ENCODE peak calls at places on chromosomes 11 and 22, in five cellular contexts. A is kidney tubule cell, T is T-helper 2 cell, N is foreskin fibroblast, B is posterior cingulate gyrus. P is an unnamed sample.

GRCh38 chr11:64285885-64286800 is 495 bp downstream of the GPR137 start:
- DNase-seq in A (peak; percentile 30), T (no peak), N (no peak), B (no peak), P (no peak)

GRCh38 chr11:65489061-65489705 is 9.7 kb upstream of the MALAT1 start:
- DNase-seq in A (peak; percentile 94), T (no peak), N (peak; percentile 90), B (no peak), P (peak; percentile 94)

GRCh38 chr11:69234740-69235710 is 58.9 kb upstream of the MYEOV start:
- DNase-seq in A (no peak), T (no peak), N (no peak), B (no peak), P (peak; percentile 30)

GRCh38 chr22:31136155-31136554 is 4.2 kb downstream of the PLA2G3 start:
- DNase-seq in A (no peak), T (no peak), N (no peak), B (no peak), P (no peak)

GRCh38 chr22:23530766-23531282 is 49.3 kb downstream of the IGLL1 start:
- DNase-seq in A (no peak), T (no peak), N (no peak), B (no peak), P (peak; percentile 17)

GRCh38 chr11:131025421-131026126 is 109.3 kb upstream of the SNX19 start:
- DNase-seq in A (peak; percentile 38), T (no peak), N (no peak), B (no peak), P (no peak)

GRCh38 chr11:95149659-95150294 is 60.1 kb downstream of the ENDOD1 start:
- DNase-seq in A (peak; percentile 90), T (no peak), N (no peak), B (peak; percentile 71), P (peak; percentile 86)

GRCh38 chr22:39973656-39974055 is 13.5 kb downstream of the TMA7B start:
- DNase-seq in A (no peak), T (no peak), N (no peak), B (no peak), P (no peak)

GRCh38 chr11:112498701-112499100 is 238.0 kb upstream of the PLET1 start:
- DNase-seq in A (peak; percentile 96), T (no peak), N (no peak), B (no peak), P (no peak)

GRCh38 chr11:1219446-1219835 is 3.4 kb upstream of the MUC5B start:
- DNase-seq in A (no peak), T (no peak), N (no peak), B (no peak), P (peak; percentile 47)

GRCh38 chr22:46201059-46201757 is 48.9 kb downstream of the CDPF1 start:
- DNase-seq in A (peak; percentile 13), T (no peak), N (no peak), B (no peak), P (peak; percentile 94)

GRCh38 chr11:67265633-67266423 is 445 bp upstream of the GRK2 start:
- DNase-seq in A (peak; percentile 76), T (peak; percentile 67), N (peak; percentile 43), B (peak; percentile 72), P (peak; percentile 93)

GRCh38 chr11:45243931-45244330 is 42.2 kb downstream of the SYT13 start:
- DNase-seq in A (no peak), T (no peak), N (no peak), B (no peak), P (no peak)

GRCh38 chr22:24819941-24820461 is 14.0 kb downstream of the SGSM1 start:
- DNase-seq in A (peak; percentile 24), T (no peak), N (no peak), B (peak; percentile 40), P (no peak)

GRCh38 chr11:71279916-71280645 is 27.7 kb upstream of the SHANK2 start:
- DNase-seq in A (no peak), T (no peak), N (no peak), B (no peak), P (peak; percentile 85)

GRCh38 chr11:91984033-91984568 is 240.5 kb upstream of the FAT3 start:
- DNase-seq in A (peak; percentile 39), T (no peak), N (no peak), B (no peak), P (no peak)

GRCh38 chr11:73230931-73231330 is 12.8 kb downstream of the P2RY2 start:
- DNase-seq in A (no peak), T (no peak), N (no peak), B (no peak), P (peak; percentile 30)

GRCh38 chr22:46538816-46539163 is 1.4 kb upstream of the CELSR1 start:
- DNase-seq in A (peak; percentile 77), T (no peak), N (peak; percentile 47), B (no peak), P (no peak)

GRCh38 chr22:17743661-17744411 is 30.4 kb downstream of the BID start:
- DNase-seq in A (no peak), T (no peak), N (no peak), B (no peak), P (peak; percentile 60)

GRCh38 chr11:129314381-129314780 is 61.3 kb upstream of the BARX2 start:
- DNase-seq in A (no peak), T (no peak), N (no peak), B (no peak), P (no peak)

GRCh38 chr11:115872418-115872817 is 368.2 kb upstream of the CADM1 start:
- DNase-seq in A (no peak), T (no peak), N (no peak), B (no peak), P (no peak)

GRCh38 chr11:92885600-92885999 is 83.9 kb upstream of the MTNR1B start:
- DNase-seq in A (peak; percentile 11), T (no peak), N (no peak), B (no peak), P (no peak)

GRCh38 chr11:3037041-3037944 is 19.9 kb downstream of the CARS1 start:
- DNase-seq in A (peak; percentile 71), T (peak; percentile 13), N (peak; percentile 52), B (peak; percentile 89), P (peak; percentile 94)

GRCh38 chr22:43476751-43477150 is 64.9 kb downstream of the MPPED1 start:
- DNase-seq in A (no peak), T (no peak), N (no peak), B (no peak), P (no peak)

GRCh38 chr11:121132211-121132976 is 31.4 kb downstream of the TECTA start:
- DNase-seq in A (no peak), T (no peak), N (peak; percentile 1), B (no peak), P (no peak)

GRCh38 chr22:23791737-23792645 is 5.2 kb downstream of the SMARCB1 start:
- DNase-seq in A (no peak), T (no peak), N (no peak), B (no peak), P (no peak)

GRCh38 chr22:50519151-50519550 is 6.2 kb downstream of the SCO2 start:
- DNase-seq in A (no peak), T (no peak), N (no peak), B (no peak), P (no peak)

GRCh38 chr11:9672918-9673317 is 9.0 kb downstream of the SWAP70 start:
- DNase-seq in A (no peak), T (no peak), N (no peak), B (no peak), P (no peak)

GRCh38 chr11:65491614-65492386 is 7.0 kb upstream of the MALAT1 start:
- DNase-seq in A (peak; percentile 98), T (no peak), N (peak; percentile 93), B (peak; percentile 65), P (peak; percentile 93)

GRCh38 chr11:26478710-26479109 is 93.4 kb downstream of the MUC15 start:
- DNase-seq in A (no peak), T (no peak), N (no peak), B (no peak), P (no peak)

GRCh38 chr11:113553905-113554304 is 78.7 kb upstream of the DRD2 start:
- DNase-seq in A (no peak), T (no peak), N (no peak), B (no peak), P (peak; percentile 49)

GRCh38 chr11:17389205-17389956 is 922 bp upstream of the KCNJ11 start:
- DNase-seq in A (peak; percentile 69), T (peak; percentile 63), N (no peak), B (peak; percentile 59), P (peak; percentile 94)

GRCh38 chr11:92342034-92342433 is 117.4 kb downstream of the FAT3 start:
- DNase-seq in A (no peak), T (no peak), N (no peak), B (no peak), P (no peak)

GRCh38 chr11:85947431-85948272 is 92.5 kb downstream of the CCDC83 start:
- DNase-seq in A (peak; percentile 90), T (no peak), N (peak; percentile 90), B (no peak), P (no peak)

GRCh38 chr22:40520562-40520961 is 116.0 kb downstream of the MRTFA start:
- DNase-seq in A (no peak), T (no peak), N (no peak), B (no peak), P (no peak)

GRCh38 chr11:133821776-133822175 is 23.5 kb downstream of the SPATA19 start:
- DNase-seq in A (peak; percentile 47), T (no peak), N (no peak), B (peak; percentile 58), P (peak; percentile 93)

GRCh38 chr11:68002943-68003845 is 703 bp downstream of the UNC93B1 start:
- DNase-seq in A (peak; percentile 50), T (peak; percentile 48), N (no peak), B (no peak), P (peak; percentile 80)